ENCODE peak calls at places on chromosomes 3 and 15, in six cellular contexts. Z is A549, I is HepG2, F is GM12878, X is K562, C is endothelial cell of umbilical vein. D is an unnamed sample.

GRCh38 chr3:72375237-72376154 is 472.7 kb downstream of the SHQ1 start:
- DNase-seq in I (no peak), X (no peak), C (no peak), F (no peak), Z (no peak), D (peak; percentile 75)

GRCh38 chr3:53970656-53971055 is 79.0 kb upstream of the SELENOK start:
- DNase-seq in C (no peak), F (no peak), X (no peak), Z (no peak), I (no peak), D (peak; percentile 5)

GRCh38 chr15:62348528-62349087 is 183.5 kb upstream of the C2CD4B start:
- DNase-seq in Z (no peak), C (no peak), I (no peak), F (no peak), X (no peak), D (no peak)

GRCh38 chr3:47004369-47005211 is 25.1 kb downstream of the NBEAL2 start:
- DNase-seq in X (no peak), Z (no peak), C (no peak), I (no peak), F (no peak), D (no peak)

GRCh38 chr15:72319360-72319984 is 485 bp downstream of the CELF6 start:
- DNase-seq in C (peak; percentile 53), Z (peak; percentile 82), X (peak; percentile 91), I (no peak), F (no peak), D (peak; percentile 72)

GRCh38 chr3:102124301-102125158 is 275.2 kb downstream of the NFKBIZ start:
- DNase-seq in Z (no peak), I (no peak), X (no peak), C (no peak), F (no peak), D (no peak)

GRCh38 chr3:44861412-44862220 is at the start of gene TMEM42:
- DNase-seq in Z (peak; percentile 83), X (no peak), C (peak; percentile 95), I (peak; percentile 74), F (peak; percentile 68), D (peak; percentile 91)

GRCh38 chr3:63841704-63842103 is 21.9 kb downstream of the THOC7 start:
- DNase-seq in Z (no peak), C (no peak), X (no peak), F (no peak), I (no peak), D (no peak)

GRCh38 chr15:69576948-69577351 is 124.3 kb downstream of the RPLP1 start:
- DNase-seq in I (no peak), C (no peak), Z (no peak), X (no peak), F (no peak), D (no peak)

GRCh38 chr3:147619925-147620580 is 210.9 kb downstream of the ZIC1 start:
- DNase-seq in C (no peak), F (no peak), X (no peak), Z (no peak), I (no peak), D (no peak)
- TF ChIP-seq MYC in C (no peak), F (no peak), X (no peak), Z (no peak), I (no peak), D (no peak)

GRCh38 chr3:115577000-115577399 is 46.3 kb upstream of the GAP43 start:
- DNase-seq in X (no peak), C (no peak), F (no peak), I (no peak), Z (no peak), D (no peak)

GRCh38 chr3:115576325-115576724 is 47.0 kb upstream of the GAP43 start:
- DNase-seq in X (no peak), Z (no peak), I (no peak), F (no peak), C (no peak), D (no peak)

GRCh38 chr3:115580566-115580965 is 42.7 kb upstream of the GAP43 start:
- DNase-seq in C (no peak), X (no peak), F (no peak), Z (no peak), I (no peak), D (no peak)

DNA sequence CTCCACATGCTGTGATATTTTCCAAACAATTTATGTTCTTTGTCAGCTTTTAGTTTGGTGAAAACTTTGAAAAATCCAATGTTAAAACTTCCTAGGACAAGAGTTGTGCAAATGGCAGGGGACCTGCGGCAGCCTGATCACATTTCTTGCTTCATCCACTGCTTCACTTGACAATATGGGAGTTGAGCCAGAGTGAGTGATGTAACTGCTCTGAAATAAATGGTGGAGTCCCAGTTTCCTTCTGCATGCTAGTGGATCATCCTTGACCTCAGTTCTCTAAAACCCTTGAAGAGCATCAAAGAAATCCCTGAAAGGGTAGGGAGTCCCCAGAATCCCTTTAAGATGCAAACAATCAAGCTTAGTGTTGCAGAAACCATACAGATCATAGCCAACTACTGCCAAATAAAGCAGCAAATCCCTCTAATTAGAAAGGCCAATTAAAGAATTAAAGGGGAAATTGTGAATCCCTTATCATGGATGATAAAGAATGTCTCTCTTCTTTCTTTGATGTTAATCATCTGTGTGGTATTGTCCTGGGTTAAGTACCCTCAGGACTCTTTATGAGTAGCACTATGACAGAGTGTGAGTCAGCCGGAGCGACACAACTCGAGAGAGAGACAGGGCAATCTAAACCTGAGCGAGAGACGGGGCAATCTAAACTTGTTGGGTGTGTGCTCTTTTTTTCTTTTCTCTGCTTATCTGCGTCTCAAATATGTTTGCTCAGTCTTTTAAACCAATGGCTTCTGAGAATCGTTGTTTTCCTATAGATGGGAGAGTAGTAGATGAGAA is 41.8 kb upstream of the GAP43 start:
- DNase-seq in Z (no peak), C (no peak), X (no peak), I (no peak), F (no peak), D (no peak)
- TF ChIP-seq MAX in Z (no peak), C (no peak), X (no peak), I (no peak), F (no peak), D (no peak)

DNA sequence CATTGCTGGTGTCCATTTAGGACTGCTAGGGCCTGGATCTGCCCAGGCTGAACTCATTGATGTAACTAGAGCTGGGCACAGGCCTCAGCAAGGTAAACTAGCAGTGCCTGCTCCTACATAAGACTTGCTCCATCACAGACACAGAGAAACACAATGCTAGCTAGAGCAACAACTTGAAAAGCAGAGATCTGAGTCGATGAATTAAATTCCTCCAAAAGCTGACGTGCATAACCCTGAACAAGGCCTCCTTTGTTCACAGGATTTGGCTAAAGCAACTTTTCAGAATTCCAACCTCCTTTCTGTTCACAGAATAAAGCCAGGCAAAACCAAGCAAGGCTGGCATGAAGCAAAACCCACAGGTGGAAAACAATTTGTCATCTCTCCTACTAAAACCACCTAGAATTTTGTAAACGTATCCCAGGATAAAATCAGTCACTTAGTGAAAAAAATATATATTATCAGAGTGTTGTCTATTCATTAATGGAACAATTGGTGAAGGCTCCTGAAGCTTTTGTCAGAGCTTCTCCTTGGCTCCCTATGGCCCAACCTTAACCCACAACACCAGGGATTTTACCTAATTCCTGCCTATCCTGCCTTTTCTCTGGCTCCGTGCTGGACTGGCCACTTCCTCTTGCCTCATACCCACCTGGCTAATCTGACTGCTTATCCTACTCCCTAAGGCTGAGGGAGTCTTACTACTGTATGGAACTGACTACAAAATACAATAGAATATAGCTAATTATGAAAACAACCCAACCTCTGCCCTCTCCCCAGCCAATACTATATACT is 39.9 kb downstream of the PLCH1 start:
- DNase-seq in X (no peak), C (no peak), Z (no peak), F (no peak), I (peak; percentile 63), D (no peak)
- TF ChIP-seq POLR2A in X (no peak), C (no peak), Z (no peak), F (no peak), I (no peak), D (no peak)

DNA sequence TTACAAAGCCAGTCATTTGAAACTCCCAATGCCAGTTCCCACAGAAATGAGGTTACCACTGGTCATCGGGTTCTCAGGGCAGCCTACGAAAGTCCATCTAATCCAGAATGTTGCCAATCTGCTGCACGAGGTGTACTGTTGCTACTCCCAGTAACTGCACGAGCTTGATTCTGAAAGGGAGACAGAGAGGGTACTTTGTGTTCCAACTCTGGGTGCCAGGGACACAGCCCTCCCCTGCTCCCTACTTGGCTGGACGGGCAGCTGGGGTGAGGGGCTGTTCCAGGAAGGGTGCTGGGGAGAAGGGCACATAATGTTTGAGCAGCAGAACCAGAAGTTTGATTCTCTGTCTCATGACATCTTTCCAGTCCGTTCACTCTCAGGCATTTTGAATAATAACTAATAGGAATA is 27.1 kb upstream of the OSBPL11 start:
- DNase-seq in F (no peak), C (no peak), X (no peak), Z (no peak), I (no peak), D (no peak)
- TF ChIP-seq MYC in F (no peak), C (no peak), X (no peak), Z (no peak), I (no peak), D (no peak)

GRCh38 chr15:55526559-55527036 is 18.6 kb upstream of the DNAAF4 start:
- DNase-seq in C (peak; percentile 31), Z (peak; percentile 26), I (peak; percentile 63), X (peak; percentile 49), F (no peak), D (peak; percentile 72)
- TF ChIP-seq MAX in C (peak; percentile 87), Z (peak; percentile 97), I (peak; percentile 99), X (peak; percentile 65), F (peak; percentile 82), D (peak; percentile 97)

GRCh38 chr3:50605901-50606326 is 5.7 kb downstream of the CISH start:
- DNase-seq in I (no peak), F (no peak), Z (no peak), C (no peak), X (no peak), D (no peak)
- TF ChIP-seq POLR2A in I (no peak), F (no peak), Z (no peak), C (no peak), X (peak; percentile 44), D (no peak)

DNA sequence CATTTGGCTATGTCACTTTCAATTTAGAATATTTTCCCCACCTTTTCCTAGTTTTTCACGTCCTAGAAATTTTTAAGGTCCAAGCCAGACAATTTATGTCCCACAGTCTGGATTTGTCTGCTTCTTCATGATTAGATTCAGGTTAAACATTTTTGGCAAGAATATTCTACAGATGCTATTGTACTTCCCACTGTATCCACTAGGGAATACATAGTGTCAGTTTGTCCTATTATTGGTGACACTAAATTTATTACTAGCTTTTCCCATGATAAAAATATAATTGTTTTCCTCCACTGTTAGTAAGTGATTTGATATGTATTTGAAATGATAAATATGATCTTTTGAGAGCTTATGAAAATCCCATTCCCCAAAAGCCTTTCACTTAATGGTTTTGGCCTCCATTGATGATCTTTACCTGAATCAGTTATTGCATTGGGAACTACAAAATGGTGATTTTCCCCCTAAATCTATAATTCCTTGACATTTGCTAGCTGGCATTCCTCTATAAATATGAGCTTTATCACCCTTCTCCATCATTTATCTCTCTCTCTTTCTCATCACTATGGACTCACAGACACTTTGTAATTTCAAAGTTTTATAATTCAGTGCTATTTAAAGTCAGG is 8.3 kb downstream of the ARL14 start:
- DNase-seq in C (no peak), Z (peak; percentile 22), X (no peak), I (no peak), F (no peak), D (no peak)
- TF ChIP-seq MYC in C (no peak), Z (no peak), X (no peak), I (no peak), F (no peak), D (no peak)

D was measured in NB4.